ENCODE peak calls at places on chromosomes 7 and 10, in ten cellular contexts. D is kidney epithelial cell, R is AG09309, T is fibroblast of mammary gland, P is progenitor cell of endocrine pancreas, X is SK-N-SH, U is upper lobe of left lung, G is IMR-90, F is A549, K is ascending aorta. C is an unnamed sample.

GRCh38 chr10:88525371-88526079 is 57.6 kb downstream of the RNLS start:
- DNase-seq in D (peak), R (peak), T (peak), P (no peak), X (no peak), U (peak), G (peak), F (peak), K (no peak), C (no peak)

GRCh38 chr7:42065942-42066341 is 171.1 kb downstream of the GLI3 start:
- DNase-seq in D (no peak), R (no peak), T (no peak), P (no peak), X (no peak), U (no peak), G (peak), F (no peak), K (no peak), C (no peak)

GRCh38 chr10:3465406-3465891 is 292.9 kb upstream of the PITRM1 start:
- DNase-seq in D (no peak), R (no peak), T (no peak), P (no peak), X (no peak), U (peak), G (peak), F (no peak), K (no peak), C (no peak)

GRCh38 chr7:33903770-33904679 is 1.3 kb upstream of the BMPER start:
- DNase-seq in D (no peak), R (no peak), T (peak), P (peak), X (peak), U (no peak), G (peak), F (peak), K (peak), C (no peak)

GRCh38 chr7:122407195-122407594 is 102.6 kb upstream of the FEZF1 start:
- DNase-seq in D (no peak), R (no peak), T (no peak), P (no peak), X (no peak), U (no peak), G (no peak), F (no peak), K (no peak), C (no peak)

GRCh38 chr10:12396567-12396966 is 47.2 kb downstream of the CAMK1D start:
- DNase-seq in D (no peak), R (no peak), T (no peak), P (no peak), X (no peak), U (peak), G (peak), F (no peak), K (no peak), C (no peak)

GRCh38 chr7:150976529-150977381 is 1.4 kb downstream of the KCNH2 start:
- DNase-seq in D (no peak), R (no peak), T (no peak), P (no peak), X (peak), U (no peak), G (no peak), F (no peak), K (no peak), C (no peak)

GRCh38 chr7:138978541-138979184 is 2.5 kb downstream of the KIAA1549 start:
- DNase-seq in D (no peak), R (no peak), T (no peak), P (no peak), X (peak), U (no peak), G (no peak), F (no peak), K (no peak), C (no peak)

GRCh38 chr7:155213385-155213784 is 84.3 kb upstream of the INSIG1 start:
- DNase-seq in D (no peak), R (no peak), T (peak), P (no peak), X (no peak), U (no peak), G (peak), F (no peak), K (no peak), C (no peak)

GRCh38 chr7:30313348-30313747 is 29.0 kb downstream of the ZNRF2 start:
- DNase-seq in D (no peak), R (no peak), T (no peak), P (no peak), X (no peak), U (no peak), G (no peak), F (no peak), K (no peak), C (no peak)

GRCh38 chr7:102306916-102307677 is 20.4 kb downstream of the SH2B2 start:
- DNase-seq in D (peak), R (no peak), T (no peak), P (no peak), X (no peak), U (peak), G (peak), F (no peak), K (no peak), C (no peak)

GRCh38 chr7:150340024-150340749 is 1.2 kb downstream of the RARRES2 start:
- DNase-seq in D (no peak), R (no peak), T (peak), P (peak), X (no peak), U (no peak), G (peak), F (no peak), K (peak), C (no peak)

GRCh38 chr7:123624527-123625183 is 23.0 kb downstream of the ASB15 start:
- DNase-seq in D (no peak), R (no peak), T (peak), P (peak), X (peak), U (peak), G (peak), F (peak), K (no peak), C (no peak)

GRCh38 chr7:132394283-132395003 is 181.8 kb downstream of the PLXNA4 start:
- DNase-seq in D (no peak), R (no peak), T (peak), P (no peak), X (peak), U (no peak), G (no peak), F (no peak), K (no peak), C (no peak)

GRCh38 chr7:82572195-82572880 is 128.8 kb upstream of the CACNA2D1 start:
- DNase-seq in D (peak), R (peak), T (peak), P (peak), X (peak), U (peak), G (peak), F (peak), K (peak), C (peak)

GRCh38 chr10:70940834-70941568 is 52.6 kb upstream of the PCBD1 start:
- DNase-seq in D (no peak), R (no peak), T (peak), P (no peak), X (peak), U (no peak), G (no peak), F (no peak), K (no peak), C (no peak)

GRCh38 chr7:81887098-81887497 is 117.3 kb upstream of the HGF start:
- DNase-seq in D (no peak), R (no peak), T (no peak), P (no peak), X (peak), U (no peak), G (peak), F (no peak), K (no peak), C (no peak)

GRCh38 chr10:114386446-114386845 is 17.9 kb downstream of the AFAP1L2 start:
- DNase-seq in D (no peak), R (no peak), T (no peak), P (no peak), X (no peak), U (no peak), G (no peak), F (no peak), K (peak), C (no peak)
- TF ChIP-seq CTCF in D (no peak), R (no peak), T (no peak), P (peak), X (no peak), U (no peak), G (no peak), F (no peak), K (no peak), C (no peak)

GRCh38 chr7:45687185-45687560 is 113.0 kb downstream of the ADCY1 start:
- DNase-seq in D (no peak), R (no peak), T (no peak), P (no peak), X (no peak), U (peak), G (no peak), F (no peak), K (no peak), C (peak)

GRCh38 chr7:45686441-45687184 is 112.4 kb downstream of the ADCY1 start:
- DNase-seq in D (no peak), R (no peak), T (no peak), P (no peak), X (no peak), U (peak), G (no peak), F (no peak), K (no peak), C (peak)

GRCh38 chr7:45685619-45686240 is 111.6 kb downstream of the ADCY1 start:
- DNase-seq in D (no peak), R (no peak), T (no peak), P (no peak), X (no peak), U (peak), G (no peak), F (no peak), K (peak), C (peak)

GRCh38 chr7:45689011-45689796 is 115.0 kb downstream of the ADCY1 start:
- DNase-seq in D (peak), R (peak), T (peak), P (no peak), X (no peak), U (no peak), G (peak), F (no peak), K (no peak), C (peak)

DNA sequence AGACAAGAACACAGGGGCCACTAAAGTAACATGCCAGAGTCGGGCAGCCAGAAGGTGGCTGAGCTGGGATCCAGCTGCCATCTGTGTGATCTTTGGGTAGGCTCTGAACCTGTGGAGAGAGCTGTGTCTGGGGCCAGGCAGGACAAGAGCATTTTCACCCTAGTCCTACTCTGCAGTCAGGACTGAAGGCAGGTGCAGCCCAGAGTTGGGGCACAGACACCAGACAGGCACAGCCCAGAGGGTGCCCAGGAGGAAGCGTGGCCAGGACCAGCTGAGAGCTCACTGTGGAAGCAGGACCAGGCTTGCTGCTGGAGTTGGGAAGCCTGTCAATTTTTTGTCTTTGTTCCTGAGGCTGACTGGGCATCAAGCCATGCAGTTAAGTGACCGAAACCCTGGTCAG is 113.6 kb downstream of the ADCY1 start:
- DNase-seq in D (no peak), R (no peak), T (no peak), P (no peak), X (no peak), U (peak), G (no peak), F (no peak), K (no peak), C (peak)
- TF ChIP-seq CTCF in D (no peak), R (no peak), T (no peak), P (no peak), X (no peak), U (no peak), G (no peak), F (no peak), K (no peak), C (no peak)

DNA sequence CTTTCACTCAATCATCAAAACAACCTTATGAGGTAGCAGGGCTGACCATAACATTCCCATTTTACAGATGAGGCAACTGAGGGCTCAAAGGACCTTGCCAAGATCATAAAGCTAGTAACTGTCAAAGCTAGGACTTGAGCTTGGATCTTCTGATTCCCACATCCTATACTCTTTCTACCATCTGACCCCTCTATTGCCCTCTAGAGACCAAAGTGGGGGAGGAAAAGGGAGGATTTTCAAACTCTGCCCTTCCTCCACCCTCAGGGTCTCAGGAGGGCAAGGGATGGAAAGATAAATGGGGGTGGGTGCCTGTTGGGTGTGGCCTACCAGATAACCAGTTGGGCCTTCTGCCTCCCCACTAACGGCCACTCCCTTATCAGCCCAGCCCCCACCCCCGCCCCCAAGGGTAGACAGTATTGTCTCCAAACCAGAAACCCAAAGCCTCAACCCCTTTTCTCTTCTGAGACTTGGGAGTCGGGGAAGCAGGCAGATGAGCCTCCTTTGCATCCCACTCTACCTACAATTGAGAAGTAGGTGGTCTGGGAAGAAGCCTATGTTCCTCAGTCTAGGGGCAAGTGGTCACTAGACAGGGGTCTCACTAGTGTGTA is 7.9 kb downstream of the LDB1 start:
- DNase-seq in D (no peak), R (no peak), T (no peak), P (no peak), X (peak), U (no peak), G (no peak), F (no peak), K (no peak), C (no peak)
- TF ChIP-seq CTCF in D (peak), R (peak), T (peak), P (peak), X (peak), U (no peak), G (no peak), F (no peak), K (no peak), C (peak)

DNA sequence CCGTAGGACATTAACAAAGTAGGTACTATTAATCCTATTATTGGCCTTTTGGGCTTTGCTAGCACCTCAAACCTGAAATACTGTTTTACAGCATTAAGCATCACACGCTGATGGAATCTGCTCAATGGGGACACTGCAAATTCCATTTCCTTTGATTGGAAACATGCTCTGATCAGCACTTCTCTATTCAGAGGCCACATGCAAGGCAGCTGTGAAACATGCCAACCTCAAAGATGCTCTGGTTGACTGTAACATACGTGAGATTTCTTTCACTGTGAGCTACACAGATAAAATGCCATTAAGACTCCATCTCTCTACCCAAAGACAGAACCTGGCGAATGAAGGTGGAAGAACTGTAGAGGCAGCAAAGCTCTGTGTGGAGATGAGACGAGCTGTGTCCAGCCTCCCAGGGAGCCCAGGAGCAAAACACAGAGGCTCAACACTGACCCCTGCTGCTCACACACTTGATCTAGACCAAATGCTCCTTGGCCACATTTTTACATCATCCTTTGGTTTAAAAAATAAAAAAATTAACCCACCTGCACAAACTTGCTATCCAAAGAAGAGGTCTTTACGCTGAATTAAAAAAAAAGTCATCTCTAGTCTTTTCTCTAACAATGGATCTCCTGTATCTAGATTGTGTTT is 8.0 kb downstream of the RSU1 start:
- DNase-seq in D (no peak), R (no peak), T (peak), P (peak), X (peak), U (no peak), G (peak), F (no peak), K (no peak), C (no peak)
- TF ChIP-seq CTCF in D (peak), R (peak), T (peak), P (peak), X (peak), U (peak), G (peak), F (peak), K (peak), C (peak)

DNA sequence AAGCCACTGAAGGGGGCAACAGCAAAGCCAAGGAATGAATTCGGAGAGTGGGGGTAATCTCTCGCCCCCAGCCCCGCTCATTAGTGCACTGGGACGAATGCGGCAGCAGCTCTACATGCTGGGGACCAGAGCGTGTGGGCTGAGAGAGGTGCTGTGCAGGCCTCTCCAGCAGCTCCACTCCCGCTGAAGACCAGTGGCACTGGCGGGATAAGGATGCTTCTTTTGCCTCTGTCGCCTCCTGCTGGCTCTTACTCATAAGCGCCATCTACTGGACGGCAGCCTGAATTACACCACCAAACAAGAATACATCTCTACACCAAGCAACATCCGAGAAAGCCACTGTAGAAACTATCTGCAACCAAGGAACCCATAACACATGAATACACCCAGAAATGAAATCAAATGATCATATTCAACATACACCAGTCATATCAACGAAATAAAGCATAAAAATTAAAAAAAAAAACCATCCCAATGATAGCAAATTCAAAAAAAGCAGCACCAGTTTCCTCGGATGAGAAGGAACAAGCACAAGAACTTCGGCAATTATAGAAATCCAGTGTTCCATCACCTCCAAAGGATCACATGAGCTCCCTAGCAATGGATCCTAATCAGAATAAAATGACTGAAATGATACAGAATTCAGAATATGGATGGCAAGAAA is 79.0 kb upstream of the TMEM168 start:
- DNase-seq in D (no peak), R (no peak), T (peak), P (no peak), X (peak), U (peak), G (peak), F (peak), K (no peak), C (no peak)
- TF ChIP-seq CTCF in D (peak), R (peak), T (peak), P (peak), X (peak), U (peak), G (peak), F (peak), K (peak), C (peak)

DNA sequence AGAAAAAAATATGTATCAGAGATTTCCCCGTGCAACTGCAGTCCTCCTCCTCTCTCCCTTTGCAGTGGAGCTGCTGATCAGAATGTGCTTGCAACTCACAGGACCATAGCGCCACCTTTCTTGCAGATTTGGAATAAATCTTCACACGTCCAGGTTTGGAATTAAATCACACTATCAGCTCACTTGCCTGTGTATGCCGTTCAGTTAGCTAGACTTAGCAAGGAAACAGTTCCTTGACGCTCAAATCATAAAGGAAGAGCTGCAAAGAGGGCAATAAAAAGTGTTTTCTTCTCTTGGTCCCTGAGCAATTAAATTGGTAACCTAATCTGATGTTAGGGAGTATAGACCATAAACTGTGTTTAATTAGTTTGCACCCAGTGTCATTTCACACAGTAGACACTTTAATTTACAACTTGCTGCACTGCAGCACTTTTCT is 77.4 kb downstream of the PON1 start:
- DNase-seq in D (peak), R (peak), T (peak), P (peak), X (peak), U (peak), G (peak), F (peak), K (no peak), C (no peak)
- TF ChIP-seq CTCF in D (peak), R (peak), T (peak), P (peak), X (peak), U (peak), G (peak), F (peak), K (peak), C (peak)

DNA sequence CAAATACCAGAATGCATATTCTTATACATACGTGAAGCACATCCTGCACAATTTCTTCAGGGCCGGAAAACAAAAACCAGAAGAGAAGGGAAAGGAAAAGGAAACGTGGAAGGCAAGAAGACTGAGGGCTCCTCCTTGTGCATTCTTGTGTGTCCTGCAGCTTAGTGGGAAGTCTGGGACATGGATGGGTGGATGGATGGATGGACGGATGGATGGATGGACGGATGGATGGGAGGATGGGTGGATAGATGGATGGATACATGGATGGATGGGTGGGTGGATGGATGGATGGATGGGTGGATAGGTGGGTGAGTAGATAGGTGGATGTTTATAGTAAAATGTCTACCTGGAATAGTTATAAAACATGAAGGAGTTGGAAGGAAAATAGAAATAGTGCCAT is 30.8 kb upstream of the SLC35B4 start:
- DNase-seq in D (no peak), R (no peak), T (no peak), P (no peak), X (no peak), U (no peak), G (no peak), F (no peak), K (no peak), C (no peak)
- TF ChIP-seq CTCF in D (no peak), R (peak), T (peak), P (no peak), X (peak), U (no peak), G (no peak), F (no peak), K (no peak), C (no peak)

C was measured in type B pancreatic cell.